ENCODE peak calls at places on chromosomes 5 and 9, in four cellular contexts. One of them, this sample, is unnamed.

GRCh38 chr5:97224112-97224750 is 41.2 kb upstream of the RIOK2 start:
- DNase-seq in GM12878: no peak
- DNase-seq in HepG2: peak; percentile 12
- DNase-seq in K562: no peak
- DNase-seq in this sample: no peak

GRCh38 chr5:96843140-96843539 is 33.2 kb upstream of the ERAP2 start:
- DNase-seq in GM12878: no peak
- DNase-seq in HepG2: no peak
- DNase-seq in K562: no peak
- DNase-seq in this sample: no peak

GRCh38 chr5:541148-541887 is 17.1 kb upstream of the SLC9A3 start:
- DNase-seq in GM12878: no peak
- DNase-seq in HepG2: no peak
- DNase-seq in K562: peak; percentile 93
- DNase-seq in this sample: no peak

GRCh38 chr9:18296702-18297531 is 177.0 kb upstream of the ADAMTSL1 start:
- DNase-seq in K562: no peak
- DNase-seq in GM12878: no peak
- DNase-seq in HepG2: no peak
- DNase-seq in this sample: no peak

GRCh38 chr9:129406278-129407225 is 214.3 kb downstream of the C9orf50 start:
- DNase-seq in K562: peak; percentile 94
- DNase-seq in HepG2: no peak
- DNase-seq in GM12878: no peak
- DNase-seq in this sample: no peak

GRCh38 chr5:10138385-10139057 is 111.2 kb downstream of the ATPSCKMT start:
- DNase-seq in K562: no peak
- DNase-seq in HepG2: no peak
- DNase-seq in GM12878: no peak
- DNase-seq in this sample: no peak

GRCh38 chr9:2127486-2127885 is 112.3 kb downstream of the SMARCA2 start:
- DNase-seq in GM12878: no peak
- DNase-seq in K562: no peak
- DNase-seq in HepG2: no peak
- DNase-seq in this sample: no peak

GRCh38 chr5:27462936-27463335 is 424.6 kb upstream of the CDH9 start:
- DNase-seq in HepG2: no peak
- DNase-seq in GM12878: no peak
- DNase-seq in K562: no peak
- DNase-seq in this sample: no peak

GRCh38 chr5:166370928-166371690 is 1920.3 kb upstream of the WWC1 start:
- DNase-seq in K562: no peak
- DNase-seq in HepG2: no peak
- DNase-seq in GM12878: no peak
- DNase-seq in this sample: no peak

GRCh38 chr5:57937025-57937424 is 454.4 kb upstream of the ACTBL2 start:
- DNase-seq in GM12878: no peak
- DNase-seq in K562: no peak
- DNase-seq in HepG2: no peak
- DNase-seq in this sample: no peak

GRCh38 chr5:3340471-3340870 is 255.2 kb upstream of the IRX1 start:
- DNase-seq in HepG2: no peak
- DNase-seq in K562: no peak
- DNase-seq in GM12878: no peak
- DNase-seq in this sample: no peak
- TF ChIP-seq FOXM1 in HepG2: no peak
- TF ChIP-seq FOXM1 in K562: no peak
- TF ChIP-seq FOXM1 in GM12878: no peak
- TF ChIP-seq FOXM1 in this sample: no peak

GRCh38 chr5:41246376-41246775 is 33.0 kb upstream of the C6 start:
- DNase-seq in HepG2: no peak
- DNase-seq in GM12878: no peak
- DNase-seq in K562: no peak
- DNase-seq in this sample: no peak
- TF ChIP-seq TARDBP in HepG2: no peak
- TF ChIP-seq TARDBP in GM12878: no peak
- TF ChIP-seq TARDBP in K562: no peak
- TF ChIP-seq TARDBP in this sample: no peak

GRCh38 chr9:109962215-109962614 is 182.2 kb downstream of the PALM2AKAP2 start:
- DNase-seq in HepG2: no peak
- DNase-seq in K562: no peak
- DNase-seq in GM12878: no peak
- DNase-seq in this sample: no peak

GRCh38 chr9:109961579-109961978 is 181.6 kb downstream of the PALM2AKAP2 start:
- DNase-seq in HepG2: no peak
- DNase-seq in K562: no peak
- DNase-seq in GM12878: no peak
- DNase-seq in this sample: no peak

GRCh38 chr9:109953300-109953699 is 173.3 kb downstream of the PALM2AKAP2 start:
- DNase-seq in K562: no peak
- DNase-seq in GM12878: no peak
- DNase-seq in HepG2: no peak
- DNase-seq in this sample: no peak

GRCh38 chr9:109953813-109954489 is 174.0 kb downstream of the PALM2AKAP2 start:
- DNase-seq in K562: peak; percentile 39
- DNase-seq in HepG2: no peak
- DNase-seq in GM12878: no peak
- DNase-seq in this sample: peak; percentile 22

DNA sequence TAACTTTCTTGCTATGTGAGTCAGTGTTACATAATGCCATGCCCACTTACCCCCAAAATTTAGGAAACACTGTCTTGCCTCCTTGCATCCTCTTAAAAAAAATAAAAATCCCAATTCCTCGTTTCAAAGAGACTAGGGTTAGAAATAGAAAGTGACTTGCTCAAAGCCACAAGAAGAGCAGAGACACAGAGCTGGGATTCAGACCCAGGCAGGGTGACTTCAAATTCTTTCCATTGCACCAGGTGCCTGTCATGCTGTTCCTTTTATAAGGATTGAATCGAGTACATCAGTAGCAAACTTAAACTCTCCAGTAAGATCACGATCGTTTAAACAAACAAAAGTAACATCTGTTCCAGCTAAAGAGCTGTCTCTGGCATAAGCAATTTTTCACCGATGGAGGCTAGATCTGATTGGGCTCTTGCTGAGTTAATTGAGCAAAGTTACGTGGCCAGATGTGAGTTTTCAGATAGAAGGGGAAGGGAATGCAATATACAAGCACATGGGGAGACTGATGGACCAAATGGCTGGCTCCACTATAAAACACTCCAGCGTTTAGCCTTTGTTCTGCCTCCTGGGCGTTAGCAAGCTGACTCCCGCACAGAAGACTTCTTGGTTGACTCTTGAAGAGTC is 176.9 kb downstream of the PALM2AKAP2 start:
- DNase-seq in GM12878: no peak
- DNase-seq in HepG2: no peak
- DNase-seq in K562: no peak
- DNase-seq in this sample: peak; percentile 12
- TF ChIP-seq FOXM1 in GM12878: no peak
- TF ChIP-seq FOXM1 in HepG2: no peak
- TF ChIP-seq FOXM1 in K562: no peak
- TF ChIP-seq FOXM1 in this sample: no peak

GRCh38 chr9:133589454-133590227 is 19.5 kb downstream of the FAM163B start:
- DNase-seq in GM12878: no peak
- DNase-seq in HepG2: no peak
- DNase-seq in K562: peak; percentile 64
- DNase-seq in this sample: peak; percentile 57
- TF ChIP-seq TARDBP in GM12878: no peak
- TF ChIP-seq TARDBP in HepG2: no peak
- TF ChIP-seq TARDBP in K562: no peak
- TF ChIP-seq TARDBP in this sample: no peak

GRCh38 chr9:7509586-7509985 is 290.0 kb downstream of the DMAC1 start:
- DNase-seq in GM12878: no peak
- DNase-seq in HepG2: no peak
- DNase-seq in K562: no peak
- DNase-seq in this sample: no peak

GRCh38 chr9:7507539-7508251 is 291.9 kb downstream of the DMAC1 start:
- DNase-seq in K562: no peak
- DNase-seq in HepG2: no peak
- DNase-seq in GM12878: no peak
- DNase-seq in this sample: no peak

GRCh38 chr9:7507026-7507425 is 292.6 kb downstream of the DMAC1 start:
- DNase-seq in GM12878: no peak
- DNase-seq in HepG2: no peak
- DNase-seq in K562: no peak
- DNase-seq in this sample: no peak

GRCh38 chr9:7510209-7510608 is 289.4 kb downstream of the DMAC1 start:
- DNase-seq in GM12878: no peak
- DNase-seq in K562: no peak
- DNase-seq in HepG2: no peak
- DNase-seq in this sample: no peak
- TF ChIP-seq FOXM1 in GM12878: no peak
- TF ChIP-seq FOXM1 in K562: no peak
- TF ChIP-seq FOXM1 in HepG2: no peak
- TF ChIP-seq FOXM1 in this sample: no peak

GRCh38 chr5:95390812-95391492 is at the start of gene FAM81B:
- DNase-seq in K562: no peak
- DNase-seq in GM12878: no peak
- DNase-seq in HepG2: no peak
- DNase-seq in this sample: no peak
- TF ChIP-seq TARDBP in K562: no peak
- TF ChIP-seq TARDBP in GM12878: no peak
- TF ChIP-seq TARDBP in HepG2: no peak
- TF ChIP-seq TARDBP in this sample: no peak

GRCh38 chr9:107706706-107707105 is 217.1 kb upstream of the KLF4 start:
- DNase-seq in K562: no peak
- DNase-seq in HepG2: no peak
- DNase-seq in GM12878: no peak
- DNase-seq in this sample: no peak

GRCh38 chr9:107700902-107701301 is 211.3 kb upstream of the KLF4 start:
- DNase-seq in K562: no peak
- DNase-seq in HepG2: no peak
- DNase-seq in GM12878: no peak
- DNase-seq in this sample: no peak

GRCh38 chr9:107705521-107705920 is 216.0 kb upstream of the KLF4 start:
- DNase-seq in HepG2: no peak
- DNase-seq in K562: no peak
- DNase-seq in GM12878: no peak
- DNase-seq in this sample: no peak

GRCh38 chr9:107704791-107705190 is 215.2 kb upstream of the KLF4 start:
- DNase-seq in K562: no peak
- DNase-seq in HepG2: no peak
- DNase-seq in GM12878: no peak
- DNase-seq in this sample: no peak

DNA sequence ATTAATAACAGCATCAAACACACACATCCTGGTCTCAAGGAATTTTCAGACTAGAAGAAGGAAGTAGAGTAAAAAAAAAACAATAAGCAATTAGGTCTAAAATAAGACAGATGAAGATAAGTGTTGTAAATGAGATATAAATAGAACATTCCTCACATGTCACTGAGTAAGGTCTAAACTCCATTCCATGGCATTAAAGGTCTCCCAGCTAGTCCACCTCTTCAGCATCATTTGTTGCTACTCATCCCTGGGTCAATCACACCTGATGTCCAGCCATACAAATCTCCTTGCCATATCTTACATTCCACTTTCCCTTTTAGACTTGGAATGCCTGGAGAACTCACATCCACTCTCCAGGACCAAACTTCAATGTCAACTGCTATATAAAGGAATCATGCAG is 214.1 kb upstream of the KLF4 start:
- DNase-seq in K562: no peak
- DNase-seq in GM12878: no peak
- DNase-seq in HepG2: no peak
- DNase-seq in this sample: no peak
- TF ChIP-seq FOXM1 in K562: no peak
- TF ChIP-seq FOXM1 in GM12878: no peak
- TF ChIP-seq FOXM1 in HepG2: no peak
- TF ChIP-seq FOXM1 in this sample: no peak